ENCODE peak calls at places on chromosomes 3 and 15, in nine cellular contexts. K, U, A, J, L, O, M, Q and V are unnamed samples.
A peak's percentile ranks its signal among the peaks of the same experiment; 100 is the strongest.

GRCh38 chr3:122356402-122356801 is 26.6 kb downstream of the MIX23 start:
- DNase-seq in J (peak; percentile 39), M (peak; percentile 64), O (peak; percentile 52), Q (peak; percentile 76), A (peak; percentile 66), L (no peak), U (no peak), K (peak; percentile 57), V (no peak)

GRCh38 chr15:72758195-72758594 is 25.4 kb downstream of the ADPGK start:
- DNase-seq in A (no peak), L (no peak), K (peak; percentile 85), Q (no peak), O (peak; percentile 93), J (no peak), U (peak; percentile 53), M (no peak), V (peak; percentile 94)

GRCh38 chr3:25540187-25540765 is 112.2 kb downstream of the RARB start:
- DNase-seq in Q (no peak), K (no peak), M (no peak), L (no peak), A (no peak), U (no peak), O (no peak), J (no peak), V (no peak)

GRCh38 chr3:171225698-171226097 is 199.2 kb upstream of the SLC2A2 start:
- DNase-seq in U (no peak), J (no peak), A (no peak), K (peak; percentile 6), L (no peak), O (peak; percentile 39), M (no peak), Q (no peak), V (peak; percentile 46)

GRCh38 chr15:22979699-22980188 is 424 bp downstream of the CYFIP1 start:
- DNase-seq in U (no peak), K (peak; percentile 49), M (peak; percentile 73), J (no peak), Q (peak; percentile 64), O (peak; percentile 42), L (no peak), A (peak; percentile 1), V (no peak)

GRCh38 chr3:24161841-24162240 is 216.8 kb downstream of the NR1D2 start:
- DNase-seq in Q (no peak), U (no peak), O (peak; percentile 77), L (no peak), K (no peak), J (no peak), A (no peak), M (no peak), V (no peak)

GRCh38 chr3:107988464-107989156 is 102.2 kb downstream of the CD47 start:
- DNase-seq in M (peak; percentile 83), Q (peak; percentile 65), K (peak; percentile 80), U (no peak), J (no peak), L (peak; percentile 75), A (peak; percentile 74), O (peak; percentile 49), V (no peak)

GRCh38 chr15:65963911-65964482 is 94.7 kb downstream of the RAB11A start:
- DNase-seq in Q (no peak), J (no peak), A (no peak), O (no peak), L (no peak), K (no peak), U (no peak), M (no peak), V (no peak)

GRCh38 chr15:58731756-58732535 is 17.6 kb downstream of the ADAM10 start:
- DNase-seq in L (no peak), O (peak; percentile 66), M (no peak), Q (no peak), J (peak; percentile 22), U (peak; percentile 74), A (peak; percentile 69), K (peak; percentile 82), V (no peak)

GRCh38 chr3:183192650-183193300 is 30.2 kb upstream of the LAMP3 start:
- DNase-seq in U (no peak), J (no peak), O (no peak), K (no peak), M (no peak), L (no peak), A (no peak), Q (no peak), V (no peak)

GRCh38 chr3:147945968-147946519 is 536.9 kb downstream of the ZIC1 start:
- DNase-seq in L (peak; percentile 41), A (peak; percentile 75), J (no peak), U (peak; percentile 82), Q (no peak), K (peak; percentile 95), M (no peak), O (peak; percentile 96), V (peak; percentile 87)

GRCh38 chr3:21752749-21753347 is 1.8 kb upstream of the ZNF385D start:
- DNase-seq in L (peak; percentile 26), J (peak; percentile 23), O (peak; percentile 73), A (peak; percentile 8), U (no peak), Q (no peak), M (no peak), K (peak; percentile 87), V (no peak)

GRCh38 chr3:150268426-150269321 is 139.4 kb upstream of the TSC22D2 start:
- DNase-seq in L (no peak), J (no peak), O (no peak), Q (no peak), A (no peak), M (no peak), K (peak; percentile 59), U (no peak), V (no peak)

DNA sequence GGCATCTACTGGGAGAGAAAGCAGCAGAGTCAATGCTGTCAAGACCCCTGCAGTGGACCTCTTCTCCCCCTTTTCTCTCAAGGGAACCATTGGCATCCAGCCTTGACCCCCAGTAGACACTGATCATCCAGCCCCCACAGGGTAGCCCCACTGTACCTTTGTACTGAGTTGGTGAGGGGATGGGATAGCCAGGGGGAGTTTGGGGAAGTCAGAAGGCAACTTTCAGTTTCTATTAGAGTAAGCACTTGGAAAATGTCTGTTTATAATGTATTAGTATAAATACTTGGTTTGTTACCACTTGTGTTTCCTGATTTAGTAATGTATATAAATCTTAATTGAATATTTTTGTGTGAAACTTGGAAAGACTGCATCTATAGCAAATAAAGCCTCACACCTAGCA is 24.9 kb downstream of the DAG1 start:
- DNase-seq in Q (no peak), M (no peak), U (no peak), J (no peak), O (no peak), L (no peak), A (no peak), K (no peak), V (no peak)
- TF ChIP-seq CTCF in Q (no peak), M (no peak), U (no peak), J (no peak), O (no peak), L (no peak), A (no peak), K (no peak), V (no peak)

DNA sequence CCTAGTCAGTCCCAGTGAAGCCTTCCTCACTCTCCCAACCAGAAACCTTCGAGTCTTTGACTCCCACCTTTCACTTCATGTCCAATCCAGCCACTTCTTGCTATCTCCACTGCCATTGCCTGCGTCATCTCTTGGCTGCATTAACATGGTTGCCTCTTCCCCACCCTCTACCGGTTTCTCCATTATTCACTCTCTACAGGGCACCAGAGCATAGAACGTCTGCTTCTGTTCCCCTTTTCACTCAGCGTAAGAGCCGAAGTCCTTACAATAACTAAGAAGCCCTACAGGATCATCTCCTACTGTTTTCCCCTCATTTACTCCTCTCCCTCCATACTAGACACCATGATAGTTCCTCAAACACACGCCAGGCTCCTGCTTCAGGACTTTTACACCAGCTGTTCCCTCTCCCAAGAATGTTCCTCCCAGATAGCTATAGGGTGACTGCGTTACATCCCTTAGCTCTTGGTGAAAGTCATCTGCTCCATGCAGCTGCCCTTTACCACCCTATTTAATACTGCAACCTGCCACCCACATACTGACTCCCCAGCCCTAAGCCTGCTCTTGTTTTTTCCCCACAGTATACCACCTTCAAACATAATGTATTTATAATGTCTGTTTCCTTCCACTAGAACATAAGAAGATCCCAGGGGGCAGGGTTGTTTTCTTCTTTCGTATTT is 30.9 kb downstream of the RCN2 start:
- DNase-seq in M (no peak), K (no peak), A (no peak), O (no peak), J (peak; percentile 14), L (no peak), Q (no peak), U (no peak), V (no peak)
- TF ChIP-seq CTCF in M (no peak), K (no peak), A (no peak), O (no peak), J (no peak), L (no peak), Q (no peak), U (no peak), V (no peak)

GRCh38 chr3:39107056-39107873 is at the start of the genes GORASP1 and TTC21A:
- DNase-seq in O (peak; percentile 91), K (peak; percentile 95), U (no peak), A (peak; percentile 69), L (peak; percentile 88), Q (peak; percentile 89), M (peak; percentile 94), J (peak; percentile 90), V (no peak)
- TF ChIP-seq CTCF in O (no peak), K (no peak), U (no peak), A (no peak), L (peak; percentile 15), Q (no peak), M (no peak), J (no peak), V (peak; percentile 1)

GRCh38 chr3:159783780-159784747 is 204.6 kb upstream of the IL12A start:
- DNase-seq in M (no peak), L (no peak), K (no peak), U (peak; percentile 79), A (no peak), O (no peak), J (no peak), Q (no peak), V (no peak)

GRCh38 chr3:159785276-159785675 is 203.4 kb upstream of the IL12A start:
- DNase-seq in O (peak; percentile 66), L (no peak), J (no peak), M (no peak), U (no peak), A (no peak), K (peak; percentile 62), Q (no peak), V (no peak)

GRCh38 chr3:159779883-159780282 is 208.8 kb upstream of the IL12A start:
- DNase-seq in U (no peak), L (no peak), M (no peak), A (no peak), O (no peak), J (no peak), Q (no peak), K (no peak), V (no peak)

GRCh38 chr3:159782724-159783421 is 205.8 kb upstream of the IL12A start:
- DNase-seq in A (no peak), M (no peak), L (no peak), Q (no peak), U (no peak), K (no peak), J (no peak), O (no peak), V (no peak)

DNA sequence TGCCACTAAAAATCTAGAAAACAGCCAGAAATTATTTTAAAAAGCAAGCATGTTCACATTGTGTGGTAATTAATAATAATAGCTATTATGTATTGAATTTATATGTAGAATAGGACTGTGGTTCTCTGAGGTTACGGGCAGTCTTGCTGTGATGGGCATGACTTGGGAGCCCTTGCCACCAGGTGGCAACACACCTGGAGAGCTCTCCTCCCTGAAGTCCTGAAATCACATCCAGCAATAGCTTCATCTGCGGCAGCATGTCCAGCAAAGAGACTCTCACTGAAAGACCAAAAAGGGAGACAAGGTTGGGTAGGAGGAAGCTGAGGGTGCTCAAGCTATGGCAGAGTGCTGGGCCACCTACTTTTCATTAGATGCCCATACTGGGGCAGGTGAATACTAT is 206.8 kb upstream of the IL12A start:
- DNase-seq in Q (no peak), A (peak; percentile 48), L (no peak), O (no peak), K (no peak), J (no peak), U (no peak), M (no peak), V (no peak)
- TF ChIP-seq CTCF in Q (peak; percentile 53), A (peak; percentile 73), L (no peak), O (no peak), K (no peak), J (no peak), U (peak; percentile 37), M (peak; percentile 11), V (no peak)